ENCODE peak calls at places on chromosomes 3 and 15, in nine cellular contexts. One of them, this sample, is unnamed.
A peak's percentile ranks its signal among the peaks of the same experiment; 100 is the strongest.

GRCh38 chr15:63381301-63382192 is at the start of gene CA12:
- DNase-seq in sigmoid colon: peak; percentile 51
- DNase-seq in AG08396: peak; percentile 54
- DNase-seq in stimulated activated CD4-positive, alpha-beta T cell treated with anti-CD3 and anti-CD28 coated beads, Interleukin-2, amount 100 ng/mL, for 24 hours: no peak
- DNase-seq in neural crest cell: peak; percentile 28
- DNase-seq in OCI-M1: no peak
- DNase-seq in brain microvascular endothelial cell: peak; percentile 35
- DNase-seq in posterior cingulate gyrus: peak; percentile 17
- DNase-seq in MCF 10A: peak; percentile 54
- DNase-seq in this sample: peak; percentile 38

GRCh38 chr3:127005864-127006500 is 23.1 kb downstream of the PLXNA1 start:
- DNase-seq in sigmoid colon: no peak
- DNase-seq in AG08396: no peak
- DNase-seq in stimulated activated CD4-positive, alpha-beta T cell treated with anti-CD3 and anti-CD28 coated beads, Interleukin-2, amount 100 ng/mL, for 24 hours: no peak
- DNase-seq in neural crest cell: no peak
- DNase-seq in OCI-M1: no peak
- DNase-seq in brain microvascular endothelial cell: peak; percentile 18
- DNase-seq in posterior cingulate gyrus: no peak
- DNase-seq in MCF 10A: peak; percentile 81
- DNase-seq in this sample: no peak

GRCh38 chr3:127761101-127761802 is 61.1 kb downstream of the MGLL start:
- DNase-seq in sigmoid colon: no peak
- DNase-seq in AG08396: no peak
- DNase-seq in stimulated activated CD4-positive, alpha-beta T cell treated with anti-CD3 and anti-CD28 coated beads, Interleukin-2, amount 100 ng/mL, for 24 hours: no peak
- DNase-seq in neural crest cell: no peak
- DNase-seq in OCI-M1: no peak
- DNase-seq in brain microvascular endothelial cell: no peak
- DNase-seq in posterior cingulate gyrus: peak; percentile 51
- DNase-seq in MCF 10A: no peak
- DNase-seq in this sample: no peak

GRCh38 chr15:66603301-66604179 is 37.7 kb upstream of the LCTL start:
- DNase-seq in sigmoid colon: peak; percentile 73
- DNase-seq in AG08396: peak; percentile 82
- DNase-seq in stimulated activated CD4-positive, alpha-beta T cell treated with anti-CD3 and anti-CD28 coated beads, Interleukin-2, amount 100 ng/mL, for 24 hours: peak; percentile 69
- DNase-seq in neural crest cell: peak; percentile 77
- DNase-seq in OCI-M1: peak; percentile 80
- DNase-seq in brain microvascular endothelial cell: peak; percentile 31
- DNase-seq in posterior cingulate gyrus: peak; percentile 30
- DNase-seq in MCF 10A: peak; percentile 57
- DNase-seq in this sample: peak; percentile 71

GRCh38 chr3:172606021-172606420 is 82.8 kb upstream of the TNFSF10 start:
- DNase-seq in sigmoid colon: no peak
- DNase-seq in AG08396: peak; percentile 23
- DNase-seq in stimulated activated CD4-positive, alpha-beta T cell treated with anti-CD3 and anti-CD28 coated beads, Interleukin-2, amount 100 ng/mL, for 24 hours: no peak
- DNase-seq in neural crest cell: no peak
- DNase-seq in OCI-M1: no peak
- DNase-seq in brain microvascular endothelial cell: peak; percentile 77
- DNase-seq in posterior cingulate gyrus: no peak
- DNase-seq in MCF 10A: no peak
- DNase-seq in this sample: no peak

GRCh38 chr3:194062825-194063224 is 73.1 kb upstream of the HES1 start:
- DNase-seq in sigmoid colon: no peak
- DNase-seq in AG08396: no peak
- DNase-seq in stimulated activated CD4-positive, alpha-beta T cell treated with anti-CD3 and anti-CD28 coated beads, Interleukin-2, amount 100 ng/mL, for 24 hours: no peak
- DNase-seq in neural crest cell: no peak
- DNase-seq in OCI-M1: no peak
- DNase-seq in brain microvascular endothelial cell: no peak
- DNase-seq in posterior cingulate gyrus: no peak
- DNase-seq in MCF 10A: no peak
- DNase-seq in this sample: no peak

GRCh38 chr3:11726146-11726545 is 82.4 kb upstream of the VGLL4 start:
- DNase-seq in sigmoid colon: no peak
- DNase-seq in AG08396: no peak
- DNase-seq in stimulated activated CD4-positive, alpha-beta T cell treated with anti-CD3 and anti-CD28 coated beads, Interleukin-2, amount 100 ng/mL, for 24 hours: no peak
- DNase-seq in neural crest cell: no peak
- DNase-seq in OCI-M1: no peak
- DNase-seq in brain microvascular endothelial cell: no peak
- DNase-seq in posterior cingulate gyrus: no peak
- DNase-seq in MCF 10A: no peak
- DNase-seq in this sample: no peak

GRCh38 chr3:195811756-195812155 is at the start of gene MUC4:
- DNase-seq in sigmoid colon: peak; percentile 54
- DNase-seq in AG08396: no peak
- DNase-seq in stimulated activated CD4-positive, alpha-beta T cell treated with anti-CD3 and anti-CD28 coated beads, Interleukin-2, amount 100 ng/mL, for 24 hours: no peak
- DNase-seq in neural crest cell: no peak
- DNase-seq in OCI-M1: no peak
- DNase-seq in brain microvascular endothelial cell: no peak
- DNase-seq in posterior cingulate gyrus: no peak
- DNase-seq in MCF 10A: no peak
- DNase-seq in this sample: no peak

GRCh38 chr15:89112341-89112971 is 24.2 kb downstream of the ABHD2 start:
- DNase-seq in sigmoid colon: peak; percentile 65
- DNase-seq in AG08396: no peak
- DNase-seq in stimulated activated CD4-positive, alpha-beta T cell treated with anti-CD3 and anti-CD28 coated beads, Interleukin-2, amount 100 ng/mL, for 24 hours: no peak
- DNase-seq in neural crest cell: no peak
- DNase-seq in OCI-M1: peak; percentile 6
- DNase-seq in brain microvascular endothelial cell: no peak
- DNase-seq in posterior cingulate gyrus: no peak
- DNase-seq in MCF 10A: peak; percentile 49
- DNase-seq in this sample: no peak

GRCh38 chr3:8537440-8537839 is 35.8 kb downstream of the LMCD1 start:
- DNase-seq in sigmoid colon: no peak
- DNase-seq in AG08396: no peak
- DNase-seq in stimulated activated CD4-positive, alpha-beta T cell treated with anti-CD3 and anti-CD28 coated beads, Interleukin-2, amount 100 ng/mL, for 24 hours: no peak
- DNase-seq in neural crest cell: no peak
- DNase-seq in OCI-M1: no peak
- DNase-seq in brain microvascular endothelial cell: no peak
- DNase-seq in posterior cingulate gyrus: no peak
- DNase-seq in MCF 10A: no peak
- DNase-seq in this sample: no peak

GRCh38 chr3:43327184-43327950 is 41.0 kb downstream of the SNRK start:
- DNase-seq in sigmoid colon: no peak
- DNase-seq in AG08396: no peak
- DNase-seq in stimulated activated CD4-positive, alpha-beta T cell treated with anti-CD3 and anti-CD28 coated beads, Interleukin-2, amount 100 ng/mL, for 24 hours: no peak
- DNase-seq in neural crest cell: no peak
- DNase-seq in OCI-M1: peak; percentile 86
- DNase-seq in brain microvascular endothelial cell: no peak
- DNase-seq in posterior cingulate gyrus: no peak
- DNase-seq in MCF 10A: no peak
- DNase-seq in this sample: no peak

GRCh38 chr3:141412087-141412935 is 44.0 kb downstream of the ZBTB38 start:
- DNase-seq in sigmoid colon: peak; percentile 79
- DNase-seq in AG08396: peak; percentile 55
- DNase-seq in stimulated activated CD4-positive, alpha-beta T cell treated with anti-CD3 and anti-CD28 coated beads, Interleukin-2, amount 100 ng/mL, for 24 hours: peak; percentile 54
- DNase-seq in neural crest cell: peak; percentile 12
- DNase-seq in OCI-M1: peak; percentile 81
- DNase-seq in brain microvascular endothelial cell: peak; percentile 90
- DNase-seq in posterior cingulate gyrus: peak; percentile 39
- DNase-seq in MCF 10A: peak; percentile 89
- DNase-seq in this sample: no peak

GRCh38 chr3:70984756-70985155 is 598.8 kb downstream of the FOXP1 start:
- DNase-seq in sigmoid colon: no peak
- DNase-seq in AG08396: no peak
- DNase-seq in stimulated activated CD4-positive, alpha-beta T cell treated with anti-CD3 and anti-CD28 coated beads, Interleukin-2, amount 100 ng/mL, for 24 hours: no peak
- DNase-seq in neural crest cell: no peak
- DNase-seq in OCI-M1: no peak
- DNase-seq in brain microvascular endothelial cell: no peak
- DNase-seq in posterior cingulate gyrus: no peak
- DNase-seq in MCF 10A: no peak
- DNase-seq in this sample: no peak

GRCh38 chr3:97636465-97636864 is 128.1 kb upstream of the ARL6 start:
- DNase-seq in sigmoid colon: no peak
- DNase-seq in AG08396: no peak
- DNase-seq in stimulated activated CD4-positive, alpha-beta T cell treated with anti-CD3 and anti-CD28 coated beads, Interleukin-2, amount 100 ng/mL, for 24 hours: no peak
- DNase-seq in neural crest cell: no peak
- DNase-seq in OCI-M1: no peak
- DNase-seq in brain microvascular endothelial cell: no peak
- DNase-seq in posterior cingulate gyrus: no peak
- DNase-seq in MCF 10A: no peak
- DNase-seq in this sample: no peak

GRCh38 chr3:13598926-13599886 is 50.3 kb downstream of the FBLN2 start:
- DNase-seq in sigmoid colon: peak; percentile 54
- DNase-seq in AG08396: peak; percentile 36
- DNase-seq in stimulated activated CD4-positive, alpha-beta T cell treated with anti-CD3 and anti-CD28 coated beads, Interleukin-2, amount 100 ng/mL, for 24 hours: no peak
- DNase-seq in neural crest cell: no peak
- DNase-seq in OCI-M1: no peak
- DNase-seq in brain microvascular endothelial cell: peak; percentile 31
- DNase-seq in posterior cingulate gyrus: no peak
- DNase-seq in MCF 10A: peak; percentile 38
- DNase-seq in this sample: no peak

GRCh38 chr3:49172616-49173041 is 1.2 kb downstream of the KLHDC8B start:
- DNase-seq in sigmoid colon: no peak
- DNase-seq in AG08396: no peak
- DNase-seq in stimulated activated CD4-positive, alpha-beta T cell treated with anti-CD3 and anti-CD28 coated beads, Interleukin-2, amount 100 ng/mL, for 24 hours: no peak
- DNase-seq in neural crest cell: no peak
- DNase-seq in OCI-M1: no peak
- DNase-seq in brain microvascular endothelial cell: no peak
- DNase-seq in posterior cingulate gyrus: peak; percentile 19
- DNase-seq in MCF 10A: no peak
- DNase-seq in this sample: no peak

GRCh38 chr3:56801151-56801596 is 575 bp downstream of the ARHGEF3 start:
- DNase-seq in sigmoid colon: no peak
- DNase-seq in AG08396: no peak
- DNase-seq in stimulated activated CD4-positive, alpha-beta T cell treated with anti-CD3 and anti-CD28 coated beads, Interleukin-2, amount 100 ng/mL, for 24 hours: peak; percentile 37
- DNase-seq in neural crest cell: peak; percentile 4
- DNase-seq in OCI-M1: no peak
- DNase-seq in brain microvascular endothelial cell: no peak
- DNase-seq in posterior cingulate gyrus: no peak
- DNase-seq in MCF 10A: peak; percentile 35
- DNase-seq in this sample: no peak

GRCh38 chr3:11310258-11310657 is 38.1 kb downstream of the ATG7 start:
- DNase-seq in sigmoid colon: no peak
- DNase-seq in AG08396: no peak
- DNase-seq in stimulated activated CD4-positive, alpha-beta T cell treated with anti-CD3 and anti-CD28 coated beads, Interleukin-2, amount 100 ng/mL, for 24 hours: no peak
- DNase-seq in neural crest cell: no peak
- DNase-seq in OCI-M1: no peak
- DNase-seq in brain microvascular endothelial cell: no peak
- DNase-seq in posterior cingulate gyrus: no peak
- DNase-seq in MCF 10A: no peak
- DNase-seq in this sample: no peak

GRCh38 chr15:26438316-26438715 is 334.6 kb downstream of the GABRB3 start:
- DNase-seq in sigmoid colon: no peak
- DNase-seq in AG08396: no peak
- DNase-seq in stimulated activated CD4-positive, alpha-beta T cell treated with anti-CD3 and anti-CD28 coated beads, Interleukin-2, amount 100 ng/mL, for 24 hours: no peak
- DNase-seq in neural crest cell: no peak
- DNase-seq in OCI-M1: no peak
- DNase-seq in brain microvascular endothelial cell: no peak
- DNase-seq in posterior cingulate gyrus: no peak
- DNase-seq in MCF 10A: no peak
- DNase-seq in this sample: peak; percentile 49

GRCh38 chr3:139627759-139628158 is 50.0 kb downstream of the NMNAT3 start:
- DNase-seq in sigmoid colon: no peak
- DNase-seq in AG08396: no peak
- DNase-seq in stimulated activated CD4-positive, alpha-beta T cell treated with anti-CD3 and anti-CD28 coated beads, Interleukin-2, amount 100 ng/mL, for 24 hours: no peak
- DNase-seq in neural crest cell: no peak
- DNase-seq in OCI-M1: no peak
- DNase-seq in brain microvascular endothelial cell: no peak
- DNase-seq in posterior cingulate gyrus: no peak
- DNase-seq in MCF 10A: no peak
- DNase-seq in this sample: no peak

GRCh38 chr3:173970206-173970605 is 572.7 kb downstream of the NLGN1 start:
- DNase-seq in sigmoid colon: no peak
- DNase-seq in AG08396: no peak
- DNase-seq in stimulated activated CD4-positive, alpha-beta T cell treated with anti-CD3 and anti-CD28 coated beads, Interleukin-2, amount 100 ng/mL, for 24 hours: no peak
- DNase-seq in neural crest cell: no peak
- DNase-seq in OCI-M1: no peak
- DNase-seq in brain microvascular endothelial cell: no peak
- DNase-seq in posterior cingulate gyrus: no peak
- DNase-seq in MCF 10A: no peak
- DNase-seq in this sample: no peak

GRCh38 chr3:98954806-98955205 is 53.3 kb upstream of the DCBLD2 start:
- DNase-seq in sigmoid colon: no peak
- DNase-seq in AG08396: no peak
- DNase-seq in stimulated activated CD4-positive, alpha-beta T cell treated with anti-CD3 and anti-CD28 coated beads, Interleukin-2, amount 100 ng/mL, for 24 hours: no peak
- DNase-seq in neural crest cell: no peak
- DNase-seq in OCI-M1: no peak
- DNase-seq in brain microvascular endothelial cell: no peak
- DNase-seq in posterior cingulate gyrus: no peak
- DNase-seq in MCF 10A: no peak
- DNase-seq in this sample: no peak

GRCh38 chr3:70383360-70383831 is 71.0 kb upstream of the MDFIC2 start:
- DNase-seq in sigmoid colon: no peak
- DNase-seq in AG08396: no peak
- DNase-seq in stimulated activated CD4-positive, alpha-beta T cell treated with anti-CD3 and anti-CD28 coated beads, Interleukin-2, amount 100 ng/mL, for 24 hours: no peak
- DNase-seq in neural crest cell: no peak
- DNase-seq in OCI-M1: no peak
- DNase-seq in brain microvascular endothelial cell: no peak
- DNase-seq in posterior cingulate gyrus: no peak
- DNase-seq in MCF 10A: peak; percentile 4
- DNase-seq in this sample: no peak

GRCh38 chr15:53009093-53009492 is 219.0 kb upstream of the ONECUT1 start:
- DNase-seq in sigmoid colon: no peak
- DNase-seq in AG08396: no peak
- DNase-seq in stimulated activated CD4-positive, alpha-beta T cell treated with anti-CD3 and anti-CD28 coated beads, Interleukin-2, amount 100 ng/mL, for 24 hours: no peak
- DNase-seq in neural crest cell: no peak
- DNase-seq in OCI-M1: no peak
- DNase-seq in brain microvascular endothelial cell: no peak
- DNase-seq in posterior cingulate gyrus: no peak
- DNase-seq in MCF 10A: no peak
- DNase-seq in this sample: no peak

GRCh38 chr3:160756907-160757623 is 1.0 kb downstream of the PPM1L start:
- DNase-seq in sigmoid colon: peak; percentile 65
- DNase-seq in AG08396: no peak
- DNase-seq in stimulated activated CD4-positive, alpha-beta T cell treated with anti-CD3 and anti-CD28 coated beads, Interleukin-2, amount 100 ng/mL, for 24 hours: no peak
- DNase-seq in neural crest cell: peak; percentile 3
- DNase-seq in OCI-M1: peak; percentile 31
- DNase-seq in brain microvascular endothelial cell: no peak
- DNase-seq in posterior cingulate gyrus: no peak
- DNase-seq in MCF 10A: no peak
- DNase-seq in this sample: peak; percentile 24

GRCh38 chr3:148584438-148584837 is 113.3 kb upstream of the AGTR1 start:
- DNase-seq in sigmoid colon: no peak
- DNase-seq in AG08396: no peak
- DNase-seq in stimulated activated CD4-positive, alpha-beta T cell treated with anti-CD3 and anti-CD28 coated beads, Interleukin-2, amount 100 ng/mL, for 24 hours: no peak
- DNase-seq in neural crest cell: no peak
- DNase-seq in OCI-M1: no peak
- DNase-seq in brain microvascular endothelial cell: no peak
- DNase-seq in posterior cingulate gyrus: no peak
- DNase-seq in MCF 10A: no peak
- DNase-seq in this sample: no peak

GRCh38 chr3:116242825-116243224 is 202.5 kb downstream of the LSAMP start:
- DNase-seq in sigmoid colon: no peak
- DNase-seq in AG08396: no peak
- DNase-seq in stimulated activated CD4-positive, alpha-beta T cell treated with anti-CD3 and anti-CD28 coated beads, Interleukin-2, amount 100 ng/mL, for 24 hours: no peak
- DNase-seq in neural crest cell: no peak
- DNase-seq in OCI-M1: peak; percentile 22
- DNase-seq in brain microvascular endothelial cell: no peak
- DNase-seq in posterior cingulate gyrus: no peak
- DNase-seq in MCF 10A: no peak
- DNase-seq in this sample: no peak

GRCh38 chr3:45793482-45794176 is 2.7 kb downstream of the SLC6A20 start:
- DNase-seq in sigmoid colon: no peak
- DNase-seq in AG08396: no peak
- DNase-seq in stimulated activated CD4-positive, alpha-beta T cell treated with anti-CD3 and anti-CD28 coated beads, Interleukin-2, amount 100 ng/mL, for 24 hours: no peak
- DNase-seq in neural crest cell: no peak
- DNase-seq in OCI-M1: no peak
- DNase-seq in brain microvascular endothelial cell: no peak
- DNase-seq in posterior cingulate gyrus: no peak
- DNase-seq in MCF 10A: no peak
- DNase-seq in this sample: no peak

GRCh38 chr15:47027322-47027946 is 689.9 kb upstream of the SEMA6D start:
- DNase-seq in sigmoid colon: no peak
- DNase-seq in AG08396: no peak
- DNase-seq in stimulated activated CD4-positive, alpha-beta T cell treated with anti-CD3 and anti-CD28 coated beads, Interleukin-2, amount 100 ng/mL, for 24 hours: no peak
- DNase-seq in neural crest cell: no peak
- DNase-seq in OCI-M1: peak; percentile 13
- DNase-seq in brain microvascular endothelial cell: no peak
- DNase-seq in posterior cingulate gyrus: no peak
- DNase-seq in MCF 10A: no peak
- DNase-seq in this sample: no peak

GRCh38 chr15:64070965-64071851 is 22.4 kb downstream of the CIAO2A start:
- DNase-seq in sigmoid colon: peak; percentile 90
- DNase-seq in AG08396: peak; percentile 72
- DNase-seq in stimulated activated CD4-positive, alpha-beta T cell treated with anti-CD3 and anti-CD28 coated beads, Interleukin-2, amount 100 ng/mL, for 24 hours: no peak
- DNase-seq in neural crest cell: no peak
- DNase-seq in OCI-M1: peak; percentile 17
- DNase-seq in brain microvascular endothelial cell: peak; percentile 86
- DNase-seq in posterior cingulate gyrus: no peak
- DNase-seq in MCF 10A: peak; percentile 76
- DNase-seq in this sample: no peak

This sample was measured in neuronal stem cell.